ENCODE peak calls at places on chromosomes 2 and 18, in eight cellular contexts. R is GM23248; D is IMR-90; Y is CD4-positive, CD25-positive, alpha-beta regulatory T cell; U is sigmoid colon; N is right atrium auricular region; O is BE2C; I is body of pancreas. T is an unnamed sample. For H3K27me3, the result is how much of the 10 kb centered on the place peaks cover.

GRCh38 chr2:3147641-3148530 is 229.7 kb downstream of the EIPR1 start:
- DNase-seq in R (no peak), D (no peak), Y (no peak), U (no peak), N (no peak), O (no peak), I (no peak), T (no peak)

GRCh38 chr2:127563458-127564428 is 28.3 kb downstream of the MYO7B start:
- DNase-seq in R (no peak), D (no peak), Y (peak), U (peak), N (peak), O (no peak), I (no peak), T (no peak)

GRCh38 chr2:149143734-149144133 is 105.2 kb downstream of the LYPD6B start:
- DNase-seq in R (no peak), D (no peak), Y (no peak), U (no peak), N (no peak), O (no peak), I (no peak), T (no peak)

GRCh38 chr2:112646102-112646719 is 472 bp downstream of the SLC20A1 start:
- DNase-seq in R (peak), D (no peak), Y (peak), U (peak), N (no peak), O (peak), I (no peak), T (no peak)

GRCh38 chr18:46756559-46757201 is at the start of gene ST8SIA5:
- DNase-seq in R (peak), D (no peak), Y (no peak), U (no peak), N (peak), O (no peak), I (no peak), T (no peak)

GRCh38 chr2:152646775-152647174 is 70.5 kb downstream of the PRPF40A start:
- DNase-seq in R (peak), D (peak), Y (no peak), U (no peak), N (no peak), O (no peak), I (no peak), T (peak)

GRCh38 chr2:60309326-60309725 is 244.1 kb downstream of the BCL11A start:
- DNase-seq in R (no peak), D (no peak), Y (no peak), U (no peak), N (no peak), O (no peak), I (no peak), T (peak)

GRCh38 chr2:25041307-25041927 is 459 bp upstream of the EFR3B start:
- DNase-seq in R (peak), D (peak), Y (peak), U (peak), N (peak), O (peak), I (peak), T (peak)

GRCh38 chr2:40103590-40103989 is 324.5 kb upstream of the THUMPD2 start:
- DNase-seq in R (peak), D (peak), Y (no peak), U (no peak), N (no peak), O (no peak), I (no peak), T (peak)

GRCh38 chr2:18309188-18309587 is 251.3 kb downstream of the RDH14 start:
- DNase-seq in R (no peak), D (no peak), Y (no peak), U (no peak), N (no peak), O (no peak), I (no peak), T (no peak)

GRCh38 chr2:111068435-111069058 is 52.2 kb upstream of the BCL2L11 start:
- DNase-seq in R (no peak), D (no peak), Y (no peak), U (no peak), N (no peak), O (no peak), I (peak), T (peak)

GRCh38 chr2:178005756-178006155 is 66.8 kb downstream of the PDE11A start:
- DNase-seq in R (peak), D (peak), Y (no peak), U (no peak), N (no peak), O (no peak), I (no peak), T (peak)

GRCh38 chr2:118726821-118727220 is 120.6 kb downstream of the EN1 start:
- DNase-seq in R (no peak), D (no peak), Y (no peak), U (no peak), N (no peak), O (no peak), I (no peak), T (no peak)

GRCh38 chr18:63578357-63578958 is 8.7 kb upstream of the SERPINB13 start:
- DNase-seq in R (peak), D (peak), Y (peak), U (no peak), N (no peak), O (no peak), I (peak), T (peak)

GRCh38 chr2:74548285-74548918 is 5.3 kb downstream of the LOXL3 start:
- DNase-seq in R (peak), D (no peak), Y (no peak), U (no peak), N (no peak), O (no peak), I (no peak), T (no peak)

GRCh38 chr2:74549685-74549971 is 4.1 kb downstream of the LOXL3 start:
- DNase-seq in R (peak), D (no peak), Y (no peak), U (no peak), N (no peak), O (no peak), I (no peak), T (no peak)

GRCh38 chr2:74550231-74550630 is 3.5 kb downstream of the LOXL3 start:
- DNase-seq in R (no peak), D (no peak), Y (no peak), U (no peak), N (no peak), O (no peak), I (no peak), T (no peak)

GRCh38 chr2:74551530-74551929 is 2.2 kb downstream of the LOXL3 start:
- DNase-seq in R (no peak), D (no peak), Y (no peak), U (no peak), N (no peak), O (no peak), I (no peak), T (no peak)

DNA sequence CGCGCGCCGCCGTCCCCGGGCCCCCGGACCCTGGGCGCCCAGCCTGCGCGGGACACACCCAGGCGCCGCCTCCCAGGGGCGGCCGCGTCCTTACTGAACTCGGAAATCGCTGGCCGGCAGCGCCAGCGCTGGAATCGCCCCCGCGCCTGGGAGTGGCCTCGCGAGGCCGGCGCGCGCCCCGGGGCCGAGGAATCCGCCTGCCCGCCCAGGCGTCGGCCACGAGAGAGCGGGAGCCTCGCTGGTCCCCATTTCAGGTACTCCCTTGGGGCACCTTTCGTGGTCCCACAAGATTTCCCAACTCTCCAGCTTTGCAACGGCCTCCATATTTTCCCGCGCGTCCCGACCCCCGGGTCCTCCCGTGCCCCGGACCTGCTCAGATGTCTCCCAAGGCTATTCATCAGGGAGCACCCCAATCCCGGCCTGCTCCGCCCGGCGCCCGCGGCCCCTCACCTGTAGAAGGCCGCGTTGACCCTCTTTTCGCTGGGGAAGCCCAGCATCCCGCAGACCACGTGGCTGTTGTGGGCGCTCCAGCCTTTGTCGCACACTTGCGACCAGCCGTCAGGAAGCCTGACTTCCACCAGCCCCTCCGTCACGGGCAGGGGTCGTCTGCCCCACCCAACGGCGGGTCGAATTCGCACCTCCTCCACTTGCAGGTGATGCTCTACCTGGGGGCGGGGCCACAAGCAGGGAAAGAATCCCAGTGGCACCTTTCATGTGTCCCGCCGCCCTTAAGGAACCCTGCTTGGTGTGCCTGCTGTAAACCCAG is 4.6 kb downstream of the LOXL3 start:
- DNase-seq in R (peak), D (peak), Y (no peak), U (peak), N (peak), O (peak), I (peak), T (peak)
- H3K4me3 ChIP-seq in R (peak), D (peak), Y (no peak), U (peak), N (peak), O (peak), I (peak), T (peak)

DNA sequence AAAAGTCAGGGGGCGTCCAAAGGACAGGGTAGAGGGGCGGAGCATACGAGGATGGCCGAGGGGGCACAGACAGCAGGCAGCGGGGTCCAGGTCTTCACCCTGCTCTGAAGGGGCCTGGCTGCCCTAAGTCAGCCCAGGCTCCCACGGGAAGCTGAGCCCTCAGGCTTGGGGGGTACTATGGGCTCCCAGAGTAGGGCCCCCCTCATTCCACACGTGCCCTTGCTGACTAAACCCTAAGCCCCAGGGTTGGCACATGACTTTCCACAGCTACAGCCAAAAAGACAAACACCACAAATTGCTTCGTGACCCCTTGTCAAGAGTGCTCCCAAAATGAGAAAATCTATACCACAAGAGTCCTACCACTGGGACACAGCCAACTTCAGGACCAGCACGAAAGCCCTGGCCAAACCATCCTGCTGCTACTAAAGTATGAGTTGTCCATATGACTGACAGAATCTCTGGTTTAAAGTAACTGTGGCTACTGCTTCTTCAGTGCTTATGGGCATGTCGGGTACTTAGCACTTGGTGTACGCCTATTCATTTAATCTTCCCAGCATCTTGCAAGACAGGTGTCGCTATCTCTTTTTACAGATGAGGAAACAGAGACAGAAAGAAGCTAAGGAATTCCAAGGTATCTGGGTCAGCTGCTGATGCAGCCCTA is 203.6 kb upstream of the ID2 start:
- DNase-seq in R (no peak), D (no peak), Y (no peak), U (peak), N (no peak), O (no peak), I (no peak), T (no peak)
- H3K27me3 ChIP-seq in R (under half), D (under half), Y (under half), U (under half), N (under half), O (under half), I (under half), T (under half)

DNA sequence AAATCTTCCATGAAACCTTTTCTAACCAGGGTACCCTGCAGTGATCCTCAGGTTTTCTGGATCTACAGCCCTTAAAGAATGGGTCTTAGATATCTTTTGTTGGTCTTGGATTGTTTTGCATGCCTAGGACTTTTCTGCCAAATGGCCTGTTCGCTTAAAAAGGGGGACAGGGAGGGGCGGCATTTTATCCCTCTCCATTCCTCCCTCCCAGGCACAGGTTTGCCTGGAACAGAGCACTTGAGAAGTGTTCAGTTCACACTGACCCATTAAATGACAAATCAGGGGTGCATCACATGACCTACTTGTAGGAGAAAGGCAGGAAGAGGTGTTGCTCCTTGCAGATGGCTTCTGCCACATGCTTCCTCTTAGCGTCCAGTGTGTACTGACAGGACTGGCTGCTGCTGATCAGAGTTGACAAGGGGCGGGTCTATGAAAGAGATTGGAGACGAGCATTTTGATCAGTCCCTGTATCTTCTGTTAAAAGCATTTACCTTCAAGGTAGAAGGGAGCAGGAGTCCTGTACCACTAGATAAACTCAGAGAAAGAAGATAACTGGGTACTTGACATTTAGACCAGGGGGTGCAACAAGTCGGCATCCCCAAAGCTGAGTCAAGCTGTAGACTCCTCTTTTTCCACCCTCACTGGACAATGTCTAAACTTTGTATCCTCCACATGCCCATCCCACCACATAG is 8.4 kb downstream of the APOB start:
- DNase-seq in R (no peak), D (no peak), Y (no peak), U (no peak), N (no peak), O (no peak), I (no peak), T (no peak)
- H3K4me3 ChIP-seq in R (no peak), D (no peak), Y (no peak), U (no peak), N (no peak), O (no peak), I (no peak), T (no peak)

GRCh38 chr2:104855174-104856085 is 1.5 kb downstream of the POU3F3 start:
- DNase-seq in R (no peak), D (no peak), Y (no peak), U (no peak), N (no peak), O (no peak), I (no peak), T (no peak)
- H3K27me3 ChIP-seq in R (under half), D (half or more), Y (under half), U (half or more), N (half or more), O (half or more), I (under half), T (half or more)

T was measured in bronchial epithelial cell.